ENCODE peak calls at places on chromosomes 6 and 20, in six cellular contexts. R is fibroblast of the aortic adventitia; A is NCI-H2107; U is stimulated activated CD4-positive, alpha-beta T cell treated with anti-CD3 and anti-CD28 coated beads, Interleukin-2, amount 100 ng/mL, for 48 hours; C is choroid plexus epithelial cell; S is kidney tubule cell. I is an unnamed sample.

GRCh38 chr6:47034919-47035318 is 7.2 kb downstream of the ADGRF1 start:
- DNase-seq in A (no peak), S (peak), C (peak), R (peak), U (no peak), I (no peak)

GRCh38 chr6:166567107-166567506 is 19.4 kb downstream of the RAMACL start:
- DNase-seq in R (peak), S (peak), U (no peak), C (peak), A (no peak), I (peak)

GRCh38 chr6:101478891-101479290 is 85.4 kb downstream of the GRIK2 start:
- DNase-seq in S (no peak), C (no peak), A (no peak), U (no peak), R (no peak), I (no peak)

GRCh38 chr20:47857994-47858557 is 72.8 kb upstream of the SULF2 start:
- DNase-seq in C (no peak), U (no peak), R (peak), S (peak), A (no peak), I (peak)

GRCh38 chr6:169074551-169074950 is 179.1 kb downstream of the THBS2 start:
- DNase-seq in U (no peak), C (peak), S (no peak), A (no peak), R (peak), I (no peak)

GRCh38 chr20:45347936-45348809 is at the start of gene SDC4:
- DNase-seq in S (peak), A (no peak), R (peak), C (peak), U (peak), I (peak)

GRCh38 chr20:46414608-46415007 is 8.2 kb upstream of the ELMO2 start:
- DNase-seq in S (no peak), A (no peak), C (no peak), R (no peak), U (no peak), I (no peak)

GRCh38 chr6:14440891-14441358 is 323.4 kb downstream of the CD83 start:
- DNase-seq in R (peak), C (no peak), S (no peak), A (no peak), U (no peak), I (no peak)

GRCh38 chr6:18978330-18979128 is 591.4 kb downstream of the RNF144B start:
- DNase-seq in U (no peak), C (peak), A (no peak), S (peak), R (no peak), I (no peak)

GRCh38 chr20:56003966-56004365 is 1.4 kb downstream of the CBLN4 start:
- DNase-seq in R (no peak), A (no peak), C (no peak), S (peak), U (no peak), I (peak)

GRCh38 chr6:137233561-137234504 is 14.6 kb upstream of the IFNGR1 start:
- DNase-seq in A (no peak), S (peak), U (no peak), C (peak), R (peak), I (peak)

GRCh38 chr6:46052479-46052878 is 36.8 kb upstream of the CLIC5 start:
- DNase-seq in U (no peak), C (peak), S (no peak), A (no peak), R (no peak), I (no peak)

GRCh38 chr6:152552616-152553209 is 84.4 kb downstream of the SYNE1 start:
- DNase-seq in S (peak), A (no peak), C (peak), U (peak), R (peak), I (no peak)

I was measured in osteoblast.